ENCODE peak calls at places on chromosomes 5 and 9, in five cellular contexts. Q is activated naive CD8-positive, alpha-beta T cell treated with anti-CD3 and anti-CD28 coated beads, Interleukin-2, amount 50 U/mL, for 24 hours; S is psoas muscle; V is heart right ventricle; F is upper lobe of right lung. L is an unnamed sample.

GRCh38 chr9:97907051-97907450 is 15.2 kb downstream of the TRMO start:
- ATAC-seq in Q (no peak), S (no peak), V (no peak), F (peak), L (no peak)

GRCh38 chr9:97518166-97518908 is 16.9 kb downstream of the TMOD1 start:
- ATAC-seq in Q (no peak), S (peak), V (no peak), F (no peak), L (no peak)

GRCh38 chr9:89078860-89079259 is 87.6 kb downstream of the S1PR3 start:
- ATAC-seq in Q (no peak), S (no peak), V (no peak), F (no peak), L (peak)

GRCh38 chr5:180080670-180081280 is 9.2 kb upstream of the RNF130 start:
- ATAC-seq in Q (no peak), S (no peak), V (no peak), F (no peak), L (no peak)

GRCh38 chr5:76942581-76942980 is 10.3 kb upstream of the CRHBP start:
- ATAC-seq in Q (peak), S (no peak), V (no peak), F (no peak), L (no peak)

GRCh38 chr5:108278285-108279240 is 103.3 kb downstream of the FBXL17 start:
- ATAC-seq in Q (no peak), S (peak), V (no peak), F (peak), L (no peak)

GRCh38 chr5:90134381-90134780 is 275.2 kb downstream of the CETN3 start:
- ATAC-seq in Q (no peak), S (no peak), V (no peak), F (no peak), L (no peak)

GRCh38 chr5:59660737-59661136 is 232.8 kb downstream of the PDE4D start:
- ATAC-seq in Q (no peak), S (peak), V (no peak), F (peak), L (no peak)

GRCh38 chr5:116273458-116274242 is 188.8 kb downstream of the COMMD10 start:
- ATAC-seq in Q (no peak), S (no peak), V (no peak), F (no peak), L (no peak)

GRCh38 chr9:35960029-35960655 is 2.2 kb upstream of the OR2S2 start:
- ATAC-seq in Q (no peak), S (no peak), V (no peak), F (peak), L (no peak)

GRCh38 chr9:34087370-34087769 is 38.7 kb upstream of the UBAP2 start:
- ATAC-seq in Q (no peak), S (no peak), V (no peak), F (no peak), L (no peak)

GRCh38 chr9:90053027-90053426 is 448.2 kb downstream of the GADD45G start:
- ATAC-seq in Q (no peak), S (no peak), V (no peak), F (peak), L (no peak)

GRCh38 chr5:169836835-169837234 is 143.5 kb downstream of the INSYN2B start:
- ATAC-seq in Q (no peak), S (no peak), V (no peak), F (no peak), L (no peak)

GRCh38 chr5:77101298-77101697 is 14.2 kb upstream of the ZBED3 start:
- ATAC-seq in Q (peak), S (no peak), V (no peak), F (no peak), L (no peak)

GRCh38 chr5:176578391-176578808 is 29.3 kb downstream of the CDHR2 start:
- ATAC-seq in Q (no peak), S (no peak), V (no peak), F (peak), L (no peak)

GRCh38 chr5:65796917-65797316 is 74.9 kb downstream of the NLN start:
- ATAC-seq in Q (no peak), S (no peak), V (no peak), F (no peak), L (no peak)

GRCh38 chr5:73312146-73312871 is 136.3 kb downstream of the FOXD1 start:
- ATAC-seq in Q (peak), S (no peak), V (peak), F (peak), L (no peak)

GRCh38 chr5:175814676-175815075 is 56.7 kb upstream of the CPLX2 start:
- ATAC-seq in Q (no peak), S (no peak), V (no peak), F (no peak), L (no peak)

GRCh38 chr9:128372188-128372641 is 1.0 kb downstream of the URM1 start:
- ATAC-seq in Q (no peak), S (no peak), V (no peak), F (no peak), L (no peak)

GRCh38 chr5:154118832-154119442 is 71.6 kb upstream of the GALNT10 start:
- ATAC-seq in Q (no peak), S (no peak), V (no peak), F (peak), L (no peak)

GRCh38 chr5:104793452-104794120 is 1231.0 kb upstream of the NUDT12 start:
- ATAC-seq in Q (no peak), S (no peak), V (no peak), F (no peak), L (no peak)

GRCh38 chr9:35832814-35833213 is 3.8 kb downstream of the TMEM8B start:
- ATAC-seq in Q (no peak), S (no peak), V (no peak), F (no peak), L (no peak)

GRCh38 chr5:140182075-140182709 is 7.2 kb downstream of the CYSTM1 start:
- ATAC-seq in Q (no peak), S (peak), V (peak), F (peak), L (peak)

GRCh38 chr5:72649449-72649848 is 142.2 kb upstream of the ZNF366 start:
- ATAC-seq in Q (no peak), S (peak), V (no peak), F (no peak), L (no peak)

GRCh38 chr9:89277043-89277442 is 34.0 kb upstream of the CKS2 start:
- ATAC-seq in Q (no peak), S (no peak), V (no peak), F (no peak), L (no peak)

L was measured in gastroesophageal sphincter.